ENCODE peak calls at places on chromosomes 3 and 15, in ten cellular contexts. I, C, N, W, R, P, O, U, F and Z are unnamed samples.

GRCh38 chr15:89115547-89115946 is 27.3 kb downstream of the ABHD2 start:
- DNase-seq in F (no peak), C (no peak), N (peak; percentile 74), O (no peak), U (no peak), R (peak; percentile 76), W (no peak), P (no peak), I (peak; percentile 76), Z (no peak)

GRCh38 chr3:133934073-133934970 is 38.6 kb upstream of the RAB6B start:
- DNase-seq in N (peak; percentile 76), I (no peak), F (no peak), U (no peak), W (no peak), O (no peak), R (peak; percentile 28), C (no peak), P (no peak), Z (no peak)

GRCh38 chr3:13414040-13414729 is 5.9 kb downstream of the NUP210 start:
- DNase-seq in F (no peak), I (no peak), O (no peak), R (peak; percentile 14), N (peak; percentile 77), P (peak; percentile 91), U (peak; percentile 75), C (no peak), W (no peak), Z (no peak)

GRCh38 chr15:28043625-28044520 is 55.2 kb downstream of the OCA2 start:
- DNase-seq in N (no peak), I (no peak), O (no peak), R (no peak), P (no peak), F (no peak), W (no peak), U (no peak), C (no peak), Z (no peak)

GRCh38 chr15:68428431-68428940 is 3.5 kb downstream of the ITGA11 start:
- DNase-seq in R (no peak), F (no peak), N (no peak), I (no peak), C (no peak), W (no peak), O (no peak), P (no peak), U (no peak), Z (no peak)

GRCh38 chr3:58528629-58529028 is 8.4 kb downstream of the ACOX2 start:
- DNase-seq in I (peak; percentile 24), P (no peak), W (peak; percentile 35), F (no peak), O (no peak), R (peak; percentile 47), C (no peak), N (peak; percentile 64), U (no peak), Z (no peak)

GRCh38 chr15:22786868-22787698 is 639 bp downstream of the NIPA1 start:
- DNase-seq in R (peak; percentile 1), I (peak; percentile 18), U (no peak), F (no peak), W (peak; percentile 34), C (peak; percentile 24), O (no peak), N (peak; percentile 30), P (peak; percentile 50), Z (no peak)

GRCh38 chr15:57329582-57330367 is 46.5 kb upstream of the CGNL1 start:
- DNase-seq in C (no peak), O (no peak), F (no peak), U (no peak), N (no peak), R (no peak), P (no peak), W (no peak), I (no peak), Z (no peak)

GRCh38 chr3:132317229-132317948 is at the start of gene ACP3:
- DNase-seq in R (peak; percentile 74), U (peak; percentile 76), I (peak; percentile 80), F (no peak), O (no peak), N (peak; percentile 15), C (no peak), P (peak; percentile 44), W (no peak), Z (peak; percentile 72)

GRCh38 chr15:29331669-29332068 is 62.0 kb upstream of the NSMCE3 start:
- DNase-seq in O (no peak), F (no peak), R (no peak), P (no peak), N (no peak), I (no peak), C (no peak), U (no peak), W (no peak), Z (no peak)

GRCh38 chr3:185164428-185165217 is 11.8 kb upstream of the C3orf70 start:
- DNase-seq in O (no peak), N (no peak), F (no peak), U (no peak), P (no peak), C (no peak), I (no peak), W (no peak), R (no peak), Z (no peak)